ENCODE peak calls at places on chromosomes 4 and X, in eight cellular contexts. M is H9, A is WERI-Rb-1, N is sigmoid colon, H is GM06990, T is GM13976, X is NB4, I is neural progenitor cell. Q is an unnamed sample.

GRCh38 chr4:21949073-21949457 is 493 bp upstream of the KCNIP4 start:
- DNase-seq in M (peak), A (no peak), N (no peak), H (no peak), T (no peak), X (no peak), I (peak), Q (peak)

GRCh38 chr4:14478504-14478903 is 523.8 kb upstream of the CPEB2 start:
- DNase-seq in M (peak), A (no peak), N (no peak), H (no peak), T (no peak), X (no peak), I (no peak), Q (no peak)

GRCh38 chrX:71938371-71938770 is 27.7 kb downstream of the NHSL2 start:
- DNase-seq in M (no peak), A (no peak), N (no peak), H (no peak), T (no peak), X (no peak), I (no peak), Q (no peak)

GRCh38 chrX:1391707-1392375 is at the start of gene SLC25A6:
- DNase-seq in M (peak), A (peak), N (peak), H (peak), T (peak), X (peak), I (peak), Q (peak)

GRCh38 chr4:124409044-124409443 is 303.5 kb downstream of the ANKRD50 start:
- DNase-seq in M (no peak), A (no peak), N (no peak), H (no peak), T (no peak), X (no peak), I (no peak), Q (no peak)

GRCh38 chr4:5165419-5166369 is 114.4 kb downstream of the STK32B start:
- DNase-seq in M (peak), A (peak), N (no peak), H (no peak), T (no peak), X (no peak), I (peak), Q (no peak)

GRCh38 chrX:9378980-9379696 is 85.7 kb upstream of the TBL1X start:
- DNase-seq in M (no peak), A (no peak), N (no peak), H (no peak), T (no peak), X (peak), I (no peak), Q (peak)

GRCh38 chrX:97065973-97066372 is 182.3 kb downstream of the RPA4 start:
- DNase-seq in M (no peak), A (no peak), N (no peak), H (no peak), T (no peak), X (no peak), I (no peak), Q (no peak)

GRCh38 chr4:25823632-25824031 is 39.2 kb downstream of the SEL1L3 start:
- DNase-seq in M (no peak), A (no peak), N (no peak), H (no peak), T (no peak), X (no peak), I (no peak), Q (no peak)

GRCh38 chr4:5158825-5159224 is 107.5 kb downstream of the STK32B start:
- DNase-seq in M (no peak), A (no peak), N (no peak), H (no peak), T (no peak), X (no peak), I (no peak), Q (no peak)

GRCh38 chr4:73751166-73751565 is 10.8 kb downstream of the CXCL8 start:
- DNase-seq in M (no peak), A (no peak), N (no peak), H (no peak), T (no peak), X (no peak), I (no peak), Q (no peak)

GRCh38 chrX:130158311-130158710 is 7.3 kb downstream of the AIFM1 start:
- DNase-seq in M (no peak), A (no peak), N (no peak), H (no peak), T (no peak), X (no peak), I (no peak), Q (no peak)

GRCh38 chr4:40614031-40614430 is 15.6 kb downstream of the RBM47 start:
- DNase-seq in M (no peak), A (no peak), N (no peak), H (no peak), T (no peak), X (no peak), I (no peak), Q (no peak)

GRCh38 chrX:9662148-9662547 is 103.5 kb downstream of the GPR143 start:
- DNase-seq in M (no peak), A (no peak), N (no peak), H (no peak), T (no peak), X (no peak), I (no peak), Q (no peak)

GRCh38 chrX:9324676-9325075 is 140.2 kb upstream of the TBL1X start:
- DNase-seq in M (no peak), A (no peak), N (no peak), H (no peak), T (no peak), X (no peak), I (no peak), Q (no peak)

GRCh38 chr4:139819082-139819481 is 153.5 kb downstream of the MGST2 start:
- DNase-seq in M (no peak), A (no peak), N (no peak), H (no peak), T (no peak), X (no peak), I (no peak), Q (no peak)

GRCh38 chrX:41265615-41266014 is 68.3 kb upstream of the DDX3X start:
- DNase-seq in M (no peak), A (no peak), N (peak), H (no peak), T (no peak), X (peak), I (no peak), Q (no peak)

GRCh38 chr4:88940506-88940905 is 116.5 kb downstream of the FAM13A start:
- DNase-seq in M (no peak), A (no peak), N (no peak), H (no peak), T (no peak), X (no peak), I (no peak), Q (no peak)

GRCh38 chr4:36237366-36238353 is 6.7 kb downstream of the ARAP2 start:
- DNase-seq in M (no peak), A (no peak), N (no peak), H (no peak), T (no peak), X (peak), I (no peak), Q (no peak)

GRCh38 chr4:153420361-153420760 is 45.8 kb upstream of the TMEM131L start:
- DNase-seq in M (no peak), A (no peak), N (no peak), H (no peak), T (no peak), X (no peak), I (no peak), Q (no peak)

GRCh38 chrX:146907391-146908240 is 93.1 kb upstream of the CXorf51A start:
- DNase-seq in M (no peak), A (no peak), N (no peak), H (no peak), T (no peak), X (no peak), I (peak), Q (no peak)

GRCh38 chr4:29867412-29867811 is 852.8 kb upstream of the PCDH7 start:
- DNase-seq in M (no peak), A (no peak), N (no peak), H (no peak), T (no peak), X (no peak), I (no peak), Q (no peak)

DNA sequence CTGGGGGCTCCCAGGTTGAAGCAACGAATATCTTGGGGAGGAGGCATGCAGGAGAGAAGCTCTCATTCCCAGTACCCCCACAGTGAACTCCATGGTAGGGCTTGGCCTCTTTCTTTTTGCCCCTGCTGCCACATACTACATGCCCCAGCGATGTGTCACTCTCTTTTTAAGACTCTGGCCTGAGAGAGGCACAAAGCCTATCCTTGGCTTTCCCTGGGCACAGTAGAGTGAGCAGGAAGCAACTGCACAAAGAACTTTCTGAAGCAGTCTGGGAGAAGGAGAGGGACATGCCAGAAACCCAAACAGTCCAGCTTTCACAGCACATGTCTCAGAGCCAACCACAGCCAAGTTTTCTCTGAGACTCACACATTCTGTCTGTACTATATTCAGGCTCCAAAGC is 8.0 kb upstream of the NALF2 start:
- DNase-seq in M (no peak), A (no peak), N (no peak), H (no peak), T (no peak), X (no peak), I (no peak), Q (no peak)
- TF ChIP-seq CTCF in M (no peak), A (no peak), N (no peak), H (no peak), T (no peak), X (no peak), I (no peak), Q (no peak)

GRCh38 chr4:3179126-3179706 is 69.7 kb upstream of the MSANTD1 start:
- DNase-seq in M (no peak), A (no peak), N (no peak), H (no peak), T (no peak), X (no peak), I (no peak), Q (no peak)
- TF ChIP-seq CTCF in M (no peak), A (no peak), N (no peak), H (no peak), T (no peak), X (no peak), I (no peak), Q (no peak)

DNA sequence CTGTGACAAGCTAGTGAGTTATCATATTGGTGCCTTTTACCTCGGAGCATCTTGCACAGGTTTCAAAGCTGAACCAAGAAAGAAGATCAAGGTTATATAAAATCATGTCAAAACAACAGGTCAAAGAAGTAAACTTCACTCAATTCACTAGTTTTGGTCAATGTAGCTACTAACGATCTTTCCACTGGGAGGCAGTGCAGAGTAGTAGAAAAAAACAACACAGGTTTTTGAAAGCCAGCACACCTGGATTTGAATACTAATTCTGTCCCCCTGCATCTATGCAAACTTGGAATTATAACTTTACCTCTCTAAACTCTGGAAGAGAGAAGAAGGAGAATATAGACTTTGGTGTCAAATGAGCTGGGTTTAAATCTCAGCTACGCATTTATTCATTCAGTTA is 266.1 kb downstream of the GRIA3 start:
- DNase-seq in M (no peak), A (no peak), N (no peak), H (no peak), T (no peak), X (peak), I (peak), Q (no peak)
- TF ChIP-seq CTCF in M (peak), A (peak), N (no peak), H (peak), T (peak), X (peak), I (peak), Q (peak)

DNA sequence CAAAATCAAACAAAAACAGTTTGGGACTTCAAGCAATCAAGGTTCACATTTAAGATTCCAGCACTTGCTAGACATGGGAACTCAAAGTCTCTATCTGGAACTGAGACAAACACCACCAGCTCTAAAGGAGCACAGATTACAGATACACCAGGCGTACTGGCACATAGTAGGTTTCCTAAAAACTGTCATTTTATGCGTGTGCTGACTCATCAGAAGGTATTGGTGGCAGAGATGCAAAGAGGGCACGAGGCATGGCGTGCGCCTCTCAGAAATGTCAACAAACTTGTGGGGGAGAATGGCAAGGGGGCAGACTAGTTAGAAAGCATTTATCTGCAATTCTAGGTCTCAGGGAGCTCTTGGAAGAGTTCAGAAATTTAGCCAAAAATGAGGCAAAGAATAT is 99.9 kb downstream of the SHISA3 start:
- DNase-seq in M (no peak), A (no peak), N (no peak), H (no peak), T (no peak), X (no peak), I (no peak), Q (no peak)
- TF ChIP-seq CTCF in M (no peak), A (no peak), N (no peak), H (no peak), T (no peak), X (no peak), I (no peak), Q (no peak)

DNA sequence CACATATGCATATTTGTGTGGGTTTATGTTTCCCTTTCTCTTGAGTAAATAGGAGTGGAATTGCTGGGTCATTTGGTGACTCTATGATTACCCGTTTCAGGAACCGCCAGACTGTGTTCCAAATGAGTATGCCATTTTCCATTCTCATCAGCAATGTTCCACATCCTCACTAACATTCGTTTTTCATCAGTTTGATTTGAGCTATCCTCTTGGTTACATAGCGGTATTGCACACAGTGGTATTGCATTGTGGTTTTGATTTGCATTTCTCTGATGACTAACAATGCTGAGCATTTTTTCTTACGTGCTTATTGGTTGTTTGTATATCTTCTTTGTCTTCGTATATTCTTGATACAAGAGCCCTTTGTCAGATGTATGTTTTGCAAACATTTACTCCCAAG is 218.0 kb upstream of the AMOT start:
- DNase-seq in M (no peak), A (no peak), N (no peak), H (no peak), T (no peak), X (no peak), I (no peak), Q (no peak)
- TF ChIP-seq CTCF in M (no peak), A (no peak), N (no peak), H (no peak), T (no peak), X (no peak), I (no peak), Q (no peak)

GRCh38 chr4:184868623-184869022 is 42.9 kb upstream of the ACSL1 start:
- DNase-seq in M (no peak), A (no peak), N (no peak), H (no peak), T (no peak), X (no peak), I (no peak), Q (no peak)

GRCh38 chr4:184870718-184871117 is 45.0 kb upstream of the ACSL1 start:
- DNase-seq in M (no peak), A (no peak), N (no peak), H (no peak), T (no peak), X (no peak), I (no peak), Q (no peak)

DNA sequence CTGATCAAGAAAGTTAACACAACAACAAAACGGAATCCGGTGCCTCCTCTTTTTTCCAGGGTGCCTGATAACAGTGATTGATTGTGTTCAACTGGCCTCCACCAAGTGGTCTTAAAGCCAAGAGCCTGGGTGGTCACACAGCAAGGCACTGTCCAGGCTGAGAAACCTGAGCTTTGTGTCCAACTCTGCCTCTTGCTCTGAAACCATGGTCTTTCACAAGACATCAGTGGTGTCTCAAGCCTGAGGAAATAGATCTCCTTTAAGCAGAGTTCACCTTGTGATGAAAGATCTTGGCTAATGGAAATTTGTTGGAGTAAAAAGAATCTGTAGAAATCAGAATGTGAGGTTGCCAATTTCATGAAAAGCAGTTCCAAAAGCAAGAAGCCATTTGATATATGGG is 47.3 kb upstream of the ACSL1 start:
- DNase-seq in M (no peak), A (no peak), N (no peak), H (no peak), T (no peak), X (no peak), I (no peak), Q (no peak)
- TF ChIP-seq CTCF in M (no peak), A (no peak), N (no peak), H (no peak), T (no peak), X (no peak), I (no peak), Q (no peak)

GRCh38 chr4:158254328-158254727 is 44.0 kb downstream of the TMEM144 start:
- DNase-seq in M (no peak), A (no peak), N (no peak), H (no peak), T (no peak), X (no peak), I (no peak), Q (no peak)

GRCh38 chr4:158255727-158256324 is 45.5 kb downstream of the TMEM144 start:
- DNase-seq in M (no peak), A (no peak), N (no peak), H (no peak), T (no peak), X (peak), I (peak), Q (no peak)

GRCh38 chr4:158261480-158261879 is 51.2 kb downstream of the TMEM144 start:
- DNase-seq in M (no peak), A (no peak), N (no peak), H (no peak), T (no peak), X (no peak), I (no peak), Q (no peak)

GRCh38 chr4:158259955-158260575 is 49.8 kb downstream of the TMEM144 start:
- DNase-seq in M (no peak), A (no peak), N (no peak), H (no peak), T (no peak), X (peak), I (peak), Q (no peak)
- TF ChIP-seq CTCF in M (peak), A (no peak), N (no peak), H (peak), T (no peak), X (no peak), I (peak), Q (peak)

Q was measured in BE2C.